ENCODE peak calls at places on chromosome 20, in six cellular contexts. L is IMR-90, U is cardiac fibroblast, K is fibroblast of pulmonary artery, B is right atrium auricular region, F is psoas muscle. J is an unnamed sample.

GRCh38 chr20:4795394-4795793 is 73.7 kb downstream of the PRND start:
- DNase-seq in U (peak), B (peak), F (no peak), L (peak), K (peak), J (no peak)

GRCh38 chr20:40992349-40993113 is 36.1 kb upstream of the TOP1 start:
- DNase-seq in F (no peak), U (no peak), L (no peak), K (no peak), B (no peak), J (no peak)

GRCh38 chr20:63519765-63520593 is 586 bp upstream of the PPDPF start:
- DNase-seq in B (no peak), F (no peak), L (peak), U (peak), K (peak), J (peak)

GRCh38 chr20:57672164-57672563 is 37.7 kb downstream of the PMEPA1 start:
- DNase-seq in F (peak), B (peak), K (no peak), L (peak), U (no peak), J (no peak)

GRCh38 chr20:5402903-5403531 is 86.3 kb upstream of the PROKR2 start:
- DNase-seq in K (peak), F (no peak), U (peak), B (no peak), L (peak), J (peak)

GRCh38 chr20:10521068-10521834 is 86.1 kb downstream of the SLX4IP start:
- DNase-seq in K (peak), F (no peak), U (peak), L (peak), B (no peak), J (no peak)

GRCh38 chr20:59051666-59052065 is 9.1 kb upstream of the PRELID3B start:
- DNase-seq in L (no peak), U (no peak), B (no peak), F (no peak), K (no peak), J (no peak)

GRCh38 chr20:4720121-4720976 is 1.4 kb upstream of the PRND start:
- DNase-seq in B (peak), K (peak), F (peak), L (peak), U (peak), J (peak)

GRCh38 chr20:6700563-6701328 is 66.7 kb upstream of the BMP2 start:
- DNase-seq in K (no peak), B (no peak), U (no peak), F (peak), L (no peak), J (no peak)

GRCh38 chr20:38751360-38751976 is 3.2 kb downstream of the ACTR5 start:
- DNase-seq in U (peak), L (peak), F (no peak), K (peak), B (no peak), J (peak)

GRCh38 chr20:58691773-58692578 is 624 bp upstream of the NPEPL1 start:
- DNase-seq in U (peak), B (peak), L (no peak), K (peak), F (peak), J (no peak)

GRCh38 chr20:58558483-58559367 is 43.5 kb upstream of the APCDD1L start:
- DNase-seq in L (no peak), U (no peak), K (no peak), B (no peak), F (no peak), J (no peak)

GRCh38 chr20:32971703-32972161 is 32.5 kb downstream of the SUN5 start:
- DNase-seq in K (no peak), F (no peak), U (no peak), B (peak), L (no peak), J (peak)

GRCh38 chr20:9515761-9516657 is 1.6 kb downstream of the LAMP5 start:
- DNase-seq in L (no peak), F (no peak), U (no peak), K (no peak), B (no peak), J (peak)

GRCh38 chr20:4966826-4967751 is 34.2 kb downstream of the SLC23A2 start:
- DNase-seq in L (peak), U (no peak), B (no peak), K (no peak), F (no peak), J (no peak)

GRCh38 chr20:18588554-18589043 is 745 bp downstream of the DTD1 start:
- DNase-seq in F (no peak), B (no peak), U (no peak), K (no peak), L (no peak), J (no peak)

GRCh38 chr20:13384132-13384531 is 163.1 kb downstream of the ISM1 start:
- DNase-seq in F (no peak), L (no peak), B (no peak), K (no peak), U (no peak), J (no peak)

GRCh38 chr20:3739054-3739925 is 6.8 kb downstream of the HSPA12B start:
- DNase-seq in K (peak), U (no peak), B (no peak), L (no peak), F (no peak), J (no peak)

GRCh38 chr20:7879883-7880282 is 60.4 kb downstream of the HAO1 start:
- DNase-seq in U (peak), B (no peak), F (no peak), K (peak), L (peak), J (no peak)

GRCh38 chr20:11166716-11167115 is 492.9 kb upstream of the JAG1 start:
- DNase-seq in K (peak), U (peak), L (peak), B (no peak), F (no peak), J (no peak)

GRCh38 chr20:3165473-3166337 is 6.0 kb upstream of the FASTKD5 start:
- DNase-seq in L (peak), U (peak), B (no peak), F (peak), K (peak), J (no peak)

GRCh38 chr20:53672484-53673129 is 79.0 kb upstream of the ZNF217 start:
- DNase-seq in F (no peak), K (no peak), B (no peak), L (peak), U (peak), J (no peak)

GRCh38 chr20:58797371-58798050 is 53.2 kb downstream of the GNAS-AS1 start:
- DNase-seq in U (no peak), F (no peak), K (no peak), B (no peak), L (no peak), J (no peak)

GRCh38 chr20:35988910-35989463 is 20.6 kb downstream of the CNBD2 start:
- DNase-seq in F (no peak), B (no peak), K (no peak), U (peak), L (no peak), J (no peak)

GRCh38 chr20:56826971-56827645 is 198.0 kb downstream of the TFAP2C start:
- DNase-seq in L (no peak), K (peak), U (peak), B (no peak), F (peak), J (no peak)

GRCh38 chr20:41344477-41344876 is 3.9 kb downstream of the LPIN3 start:
- DNase-seq in L (no peak), B (no peak), K (no peak), F (no peak), U (no peak), J (no peak)

GRCh38 chr20:40497781-40498691 is 191.0 kb downstream of the MAFB start:
- DNase-seq in L (no peak), K (peak), F (peak), B (peak), U (peak), J (no peak)

GRCh38 chr20:59154317-59155013 is 9.2 kb upstream of the ZNF831 start:
- DNase-seq in K (no peak), B (no peak), F (no peak), U (no peak), L (no peak), J (no peak)

GRCh38 chr20:51452734-51453133 is 89.8 kb downstream of the NFATC2 start:
- DNase-seq in U (no peak), B (no peak), K (no peak), F (no peak), L (no peak), J (no peak)

GRCh38 chr20:14761903-14762302 is 424.5 kb upstream of the FLRT3 start:
- DNase-seq in F (no peak), K (no peak), L (no peak), B (no peak), U (no peak), J (no peak)

GRCh38 chr20:21705466-21706344 is at the start of gene PAX1:
- DNase-seq in K (no peak), U (no peak), L (no peak), F (no peak), B (no peak), J (no peak)

GRCh38 chr20:7858851-7859250 is 81.4 kb downstream of the HAO1 start:
- DNase-seq in L (no peak), F (no peak), K (no peak), B (no peak), U (no peak), J (no peak)

GRCh38 chr20:63567382-63568169 is 6.5 kb downstream of the HELZ2 start:
- DNase-seq in U (no peak), K (no peak), B (no peak), F (peak), L (no peak), J (no peak)

GRCh38 chr20:56932575-56933330 is 303.6 kb downstream of the TFAP2C start:
- DNase-seq in U (no peak), B (no peak), K (no peak), F (no peak), L (no peak), J (no peak)

GRCh38 chr20:10239954-10240353 is 21.3 kb downstream of the SNAP25 start:
- DNase-seq in U (peak), F (no peak), B (no peak), L (peak), K (peak), J (peak)

GRCh38 chr20:46715292-46715756 is 5.9 kb downstream of the SLC2A10 start:
- DNase-seq in F (peak), U (peak), B (no peak), L (peak), K (peak), J (peak)

GRCh38 chr20:58630063-58630462 is 21.0 kb upstream of the STX16 start:
- DNase-seq in L (peak), U (peak), F (no peak), B (no peak), K (peak), J (no peak)

GRCh38 chr20:9344080-9344920 is 170.1 kb upstream of the LAMP5 start:
- DNase-seq in U (peak), F (no peak), K (peak), L (peak), B (no peak), J (no peak)

GRCh38 chr20:49846206-49846807 is 33.7 kb downstream of the SLC9A8 start:
- DNase-seq in L (peak), K (peak), B (no peak), F (no peak), U (peak), J (peak)

GRCh38 chr20:49838546-49838945 is 25.9 kb downstream of the SLC9A8 start:
- DNase-seq in B (no peak), K (no peak), L (no peak), F (no peak), U (no peak), J (no peak)

GRCh38 chr20:49843139-49843538 is 30.5 kb downstream of the SLC9A8 start:
- DNase-seq in L (no peak), B (no peak), F (no peak), U (no peak), K (no peak), J (no peak)

GRCh38 chr20:49843770-49844169 is 31.1 kb downstream of the SLC9A8 start:
- DNase-seq in K (no peak), F (no peak), B (no peak), L (no peak), U (no peak), J (no peak)
- TF ChIP-seq CTCF in K (no peak), F (no peak), B (no peak), L (no peak), U (no peak), J (no peak)

GRCh38 chr20:45539382-45539781 is at the start of gene WFDC6:
- DNase-seq in B (no peak), K (no peak), U (no peak), F (no peak), L (no peak), J (no peak)

GRCh38 chr20:45538209-45538798 is 978 bp downstream of the WFDC6 start:
- DNase-seq in B (no peak), F (no peak), K (no peak), U (no peak), L (no peak), J (no peak)
- TF ChIP-seq CTCF in B (no peak), F (no peak), K (no peak), U (no peak), L (no peak), J (no peak)

GRCh38 chr20:19929749-19930148 is 87.4 kb upstream of the NAA20 start:
- DNase-seq in K (peak), F (no peak), U (no peak), L (peak), B (no peak), J (no peak)

GRCh38 chr20:19930461-19930860 is 86.7 kb upstream of the NAA20 start:
- DNase-seq in K (no peak), L (no peak), F (no peak), B (no peak), U (no peak), J (no peak)

GRCh38 chr20:19932170-19932667 is 84.9 kb upstream of the NAA20 start:
- DNase-seq in F (peak), K (peak), U (peak), B (peak), L (peak), J (no peak)

GRCh38 chr20:19926581-19926980 is 90.6 kb upstream of the NAA20 start:
- DNase-seq in L (peak), B (no peak), U (no peak), F (no peak), K (peak), J (no peak)

DNA sequence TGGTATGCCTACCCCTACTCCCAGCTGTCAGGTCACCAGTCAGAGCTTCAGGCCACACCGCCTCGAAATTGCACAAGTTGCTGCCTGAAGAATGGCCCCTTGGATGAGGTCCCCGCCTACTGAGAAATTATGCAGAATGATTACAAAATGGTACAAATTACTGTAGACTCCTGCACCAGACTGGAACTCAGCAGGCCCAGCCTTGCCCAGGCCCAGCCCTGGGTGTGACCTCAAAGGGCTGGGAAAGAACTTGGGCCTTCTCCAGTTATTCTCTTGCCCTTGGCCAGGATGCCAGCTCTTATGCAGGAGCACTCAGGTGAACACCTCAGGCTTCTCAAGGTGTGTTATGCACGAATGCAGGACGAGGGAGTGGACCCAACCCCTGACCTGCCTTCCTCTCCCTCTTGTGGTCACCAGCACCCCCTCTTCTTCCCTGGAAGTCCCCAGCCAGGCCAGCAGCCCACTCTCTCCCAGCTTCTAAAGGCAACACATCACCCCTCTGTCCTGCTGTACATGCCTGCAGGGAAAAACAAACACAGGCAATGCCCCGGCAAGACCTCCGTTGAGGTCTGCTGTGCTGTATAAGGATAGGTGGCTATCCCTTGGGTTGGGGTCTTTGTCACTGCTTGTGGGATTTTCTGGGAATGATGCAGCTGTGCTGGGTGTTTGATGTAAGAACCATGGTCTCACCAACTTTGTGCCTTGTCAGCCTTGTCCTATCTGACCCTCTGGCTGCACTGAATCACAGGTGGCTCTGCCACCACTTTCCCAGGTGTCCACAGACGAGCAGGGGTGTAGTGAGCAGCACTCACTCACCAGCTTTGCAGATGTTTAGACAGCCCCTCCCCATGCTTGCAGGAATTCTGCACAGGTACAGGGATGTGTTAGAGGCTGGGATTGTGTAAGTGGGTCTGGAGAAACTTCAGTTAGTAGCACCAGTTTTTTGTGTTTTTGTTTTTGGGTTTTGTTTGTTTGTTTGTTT is 88.5 kb upstream of the NAA20 start:
- DNase-seq in B (no peak), K (no peak), L (no peak), U (no peak), F (peak), J (no peak)
- TF ChIP-seq CTCF in B (no peak), K (no peak), L (no peak), U (no peak), F (no peak), J (no peak)

GRCh38 chr20:666877-667276 is 8.7 kb downstream of the SCRT2 start:
- DNase-seq in B (no peak), L (no peak), U (no peak), K (no peak), F (no peak), J (no peak)

GRCh38 chr20:668050-668449 is 7.6 kb downstream of the SCRT2 start:
- DNase-seq in K (no peak), L (no peak), F (no peak), U (no peak), B (no peak), J (no peak)

GRCh38 chr20:668638-669037 is 7.0 kb downstream of the SCRT2 start:
- DNase-seq in F (no peak), U (no peak), L (no peak), B (no peak), K (no peak), J (no peak)

GRCh38 chr20:669573-669972 is 6.0 kb downstream of the SCRT2 start:
- DNase-seq in B (no peak), U (no peak), L (no peak), K (no peak), F (no peak), J (no peak)

GRCh38 chr20:667351-668034 is 8.1 kb downstream of the SCRT2 start:
- DNase-seq in U (peak), F (peak), K (peak), B (peak), L (peak), J (peak)
- TF ChIP-seq CTCF in U (peak), F (peak), K (peak), B (peak), L (peak), J (peak)

GRCh38 chr20:24970030-24970553 is 21.0 kb downstream of the CST7 start:
- DNase-seq in K (no peak), U (no peak), F (no peak), L (no peak), B (peak), J (no peak)
- TF ChIP-seq CTCF in K (no peak), U (no peak), F (no peak), L (no peak), B (no peak), J (no peak)

DNA sequence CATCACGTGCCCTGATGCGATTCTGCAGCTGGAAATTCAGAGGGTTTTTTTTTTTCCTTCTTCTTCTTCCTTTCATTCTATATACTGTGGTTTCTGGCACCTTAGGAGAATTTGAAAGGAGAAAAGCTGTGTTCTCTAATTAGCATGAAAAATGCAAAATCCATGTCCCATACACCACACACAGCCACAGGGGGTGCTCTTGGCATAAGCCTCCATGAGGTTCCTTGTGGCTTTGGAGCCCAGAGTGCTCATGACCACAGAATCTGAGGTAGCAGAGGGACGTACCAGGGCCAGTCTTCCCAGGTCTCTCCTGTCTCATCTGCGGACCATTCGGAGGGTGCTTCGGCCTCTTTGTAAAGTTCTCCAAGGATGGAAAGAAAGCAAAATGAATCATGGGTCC is 258.4 kb upstream of the CDH4 start:
- DNase-seq in U (no peak), L (peak), B (no peak), F (no peak), K (no peak), J (no peak)
- TF ChIP-seq CTCF in U (peak), L (peak), B (no peak), F (no peak), K (no peak), J (no peak)

GRCh38 chr20:1588869-1589460 is 30.8 kb downstream of the SIRPB1 start:
- DNase-seq in L (no peak), K (no peak), F (no peak), U (no peak), B (no peak), J (no peak)
- TF ChIP-seq CTCF in L (no peak), K (no peak), F (no peak), U (no peak), B (no peak), J (no peak)

DNA sequence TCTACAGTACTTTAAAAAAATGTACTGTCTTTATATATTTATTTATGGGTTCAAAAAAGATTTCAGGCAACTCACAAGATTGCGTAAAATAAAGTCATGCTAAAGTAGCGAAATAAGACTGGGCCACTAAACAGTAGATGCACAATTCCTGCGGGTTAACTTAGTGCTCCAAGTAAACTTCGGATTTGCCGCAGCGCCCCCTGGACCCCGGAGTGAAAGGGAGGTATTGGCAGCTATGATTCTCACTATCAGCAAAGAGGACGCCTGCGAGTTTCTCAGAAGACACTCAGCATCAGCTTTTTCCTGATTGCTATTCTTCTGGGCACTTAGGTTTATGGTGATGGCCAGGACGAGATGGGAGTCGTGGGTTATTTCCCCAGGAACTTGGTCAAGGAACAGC is 1.4 kb downstream of the OTOR start:
- DNase-seq in L (no peak), F (no peak), K (no peak), B (no peak), U (no peak), J (no peak)
- TF ChIP-seq CTCF in L (no peak), F (no peak), K (no peak), B (no peak), U (no peak), J (no peak)

GRCh38 chr20:37339208-37339607 is 6.7 kb upstream of the SRC start:
- DNase-seq in B (no peak), U (no peak), K (no peak), L (no peak), F (no peak), J (no peak)
- TF ChIP-seq CTCF in B (no peak), U (no peak), K (no peak), L (no peak), F (no peak), J (no peak)

J was measured in Calu3.